ENCODE peak calls at places on chromosomes 16 and 17, in eight cellular contexts. One of them, this sample, is unnamed.

GRCh38 chr17:9350083-9350482 is 225.5 kb downstream of the STX8 start:
- DNase-seq in cardiac muscle cell: no peak
- DNase-seq in Peyer's patch: no peak
- DNase-seq in tibial nerve: no peak
- DNase-seq in PC-9: no peak
- DNase-seq in mesendoderm: no peak
- DNase-seq in SK-N-SH: no peak
- DNase-seq in astrocyte of the spinal cord: peak; percentile 89
- DNase-seq in this sample: peak; percentile 94

GRCh38 chr17:77343031-77343866 is 202.5 kb downstream of the SEC14L1 start:
- DNase-seq in SK-N-SH: no peak
- DNase-seq in cardiac muscle cell: no peak
- DNase-seq in PC-9: no peak
- DNase-seq in mesendoderm: no peak
- DNase-seq in Peyer's patch: no peak
- DNase-seq in astrocyte of the spinal cord: no peak
- DNase-seq in tibial nerve: peak; percentile 5
- DNase-seq in this sample: no peak

GRCh38 chr17:65914784-65915342 is 277.1 kb downstream of the CEP112 start:
- DNase-seq in PC-9: no peak
- DNase-seq in tibial nerve: no peak
- DNase-seq in mesendoderm: no peak
- DNase-seq in cardiac muscle cell: no peak
- DNase-seq in astrocyte of the spinal cord: no peak
- DNase-seq in Peyer's patch: no peak
- DNase-seq in SK-N-SH: no peak
- DNase-seq in this sample: peak; percentile 36

GRCh38 chr16:349211-349610 is 3.3 kb downstream of the AXIN1 start:
- DNase-seq in PC-9: no peak
- DNase-seq in mesendoderm: no peak
- DNase-seq in astrocyte of the spinal cord: no peak
- DNase-seq in tibial nerve: no peak
- DNase-seq in SK-N-SH: no peak
- DNase-seq in cardiac muscle cell: no peak
- DNase-seq in Peyer's patch: no peak
- DNase-seq in this sample: no peak

GRCh38 chr17:80545499-80545826 is 825 bp downstream of the RPTOR start:
- DNase-seq in astrocyte of the spinal cord: no peak
- DNase-seq in PC-9: no peak
- DNase-seq in mesendoderm: peak; percentile 56
- DNase-seq in tibial nerve: no peak
- DNase-seq in cardiac muscle cell: no peak
- DNase-seq in SK-N-SH: no peak
- DNase-seq in Peyer's patch: no peak
- DNase-seq in this sample: no peak

GRCh38 chr16:49464877-49465504 is 91.4 kb downstream of the C16orf78 start:
- DNase-seq in cardiac muscle cell: peak; percentile 51
- DNase-seq in mesendoderm: peak; percentile 59
- DNase-seq in PC-9: no peak
- DNase-seq in SK-N-SH: peak; percentile 59
- DNase-seq in astrocyte of the spinal cord: no peak
- DNase-seq in tibial nerve: no peak
- DNase-seq in Peyer's patch: no peak
- DNase-seq in this sample: no peak

GRCh38 chr16:75481475-75481874 is 13.8 kb downstream of the CHST6 start:
- DNase-seq in cardiac muscle cell: no peak
- DNase-seq in PC-9: no peak
- DNase-seq in SK-N-SH: no peak
- DNase-seq in tibial nerve: no peak
- DNase-seq in astrocyte of the spinal cord: no peak
- DNase-seq in mesendoderm: no peak
- DNase-seq in Peyer's patch: no peak
- DNase-seq in this sample: no peak

GRCh38 chr17:7850970-7851437 is 3.9 kb upstream of the TMEM88 start:
- DNase-seq in Peyer's patch: no peak
- DNase-seq in PC-9: no peak
- DNase-seq in astrocyte of the spinal cord: no peak
- DNase-seq in mesendoderm: no peak
- DNase-seq in SK-N-SH: no peak
- DNase-seq in cardiac muscle cell: no peak
- DNase-seq in tibial nerve: no peak
- DNase-seq in this sample: no peak

GRCh38 chr17:82859431-82860403 is 19.9 kb upstream of the ZNF750 start:
- DNase-seq in astrocyte of the spinal cord: peak; percentile 61
- DNase-seq in Peyer's patch: peak; percentile 51
- DNase-seq in mesendoderm: peak; percentile 73
- DNase-seq in tibial nerve: no peak
- DNase-seq in PC-9: peak; percentile 88
- DNase-seq in cardiac muscle cell: peak; percentile 60
- DNase-seq in SK-N-SH: no peak
- DNase-seq in this sample: peak; percentile 65

GRCh38 chr17:72876413-72876812 is 216.1 kb downstream of the SLC39A11 start:
- DNase-seq in Peyer's patch: no peak
- DNase-seq in SK-N-SH: no peak
- DNase-seq in mesendoderm: no peak
- DNase-seq in cardiac muscle cell: no peak
- DNase-seq in astrocyte of the spinal cord: no peak
- DNase-seq in PC-9: no peak
- DNase-seq in tibial nerve: no peak
- DNase-seq in this sample: no peak

GRCh38 chr17:46769531-46770438 is 48.7 kb downstream of the WNT3 start:
- DNase-seq in tibial nerve: no peak
- DNase-seq in cardiac muscle cell: no peak
- DNase-seq in mesendoderm: no peak
- DNase-seq in PC-9: no peak
- DNase-seq in SK-N-SH: peak; percentile 51
- DNase-seq in astrocyte of the spinal cord: no peak
- DNase-seq in Peyer's patch: peak; percentile 50
- DNase-seq in this sample: no peak

GRCh38 chr17:48456584-48456983 is 26.6 kb upstream of the SKAP1 start:
- DNase-seq in SK-N-SH: no peak
- DNase-seq in mesendoderm: peak; percentile 39
- DNase-seq in PC-9: peak; percentile 14
- DNase-seq in cardiac muscle cell: peak; percentile 21
- DNase-seq in Peyer's patch: no peak
- DNase-seq in astrocyte of the spinal cord: no peak
- DNase-seq in tibial nerve: no peak
- DNase-seq in this sample: peak; percentile 82

GRCh38 chr17:76085731-76086366 is 6.9 kb downstream of the ZACN start:
- DNase-seq in Peyer's patch: no peak
- DNase-seq in SK-N-SH: peak; percentile 22
- DNase-seq in astrocyte of the spinal cord: no peak
- DNase-seq in PC-9: no peak
- DNase-seq in cardiac muscle cell: no peak
- DNase-seq in mesendoderm: no peak
- DNase-seq in tibial nerve: no peak
- DNase-seq in this sample: no peak

GRCh38 chr16:48829911-48830310 is 219.9 kb upstream of the N4BP1 start:
- DNase-seq in mesendoderm: no peak
- DNase-seq in Peyer's patch: no peak
- DNase-seq in astrocyte of the spinal cord: no peak
- DNase-seq in tibial nerve: no peak
- DNase-seq in SK-N-SH: no peak
- DNase-seq in cardiac muscle cell: no peak
- DNase-seq in PC-9: no peak
- DNase-seq in this sample: no peak

GRCh38 chr17:9104370-9105041 is 83.2 kb downstream of the NTN1 start:
- DNase-seq in SK-N-SH: no peak
- DNase-seq in PC-9: no peak
- DNase-seq in astrocyte of the spinal cord: no peak
- DNase-seq in mesendoderm: no peak
- DNase-seq in cardiac muscle cell: no peak
- DNase-seq in Peyer's patch: no peak
- DNase-seq in tibial nerve: no peak
- DNase-seq in this sample: no peak

GRCh38 chr16:54275956-54276355 is 10.6 kb downstream of the IRX3 start:
- DNase-seq in mesendoderm: no peak
- DNase-seq in astrocyte of the spinal cord: no peak
- DNase-seq in SK-N-SH: no peak
- DNase-seq in cardiac muscle cell: no peak
- DNase-seq in PC-9: no peak
- DNase-seq in tibial nerve: no peak
- DNase-seq in Peyer's patch: no peak
- DNase-seq in this sample: no peak

GRCh38 chr17:74212262-74212912 is 984 bp upstream of the TTYH2 start:
- DNase-seq in cardiac muscle cell: no peak
- DNase-seq in SK-N-SH: no peak
- DNase-seq in tibial nerve: no peak
- DNase-seq in astrocyte of the spinal cord: no peak
- DNase-seq in PC-9: no peak
- DNase-seq in Peyer's patch: no peak
- DNase-seq in mesendoderm: no peak
- DNase-seq in this sample: no peak

GRCh38 chr17:16286009-16286946 is 67.0 kb downstream of the CENPV start:
- DNase-seq in mesendoderm: peak; percentile 94
- DNase-seq in tibial nerve: peak; percentile 71
- DNase-seq in Peyer's patch: peak; percentile 88
- DNase-seq in SK-N-SH: peak; percentile 25
- DNase-seq in cardiac muscle cell: peak; percentile 88
- DNase-seq in astrocyte of the spinal cord: peak; percentile 99
- DNase-seq in PC-9: peak; percentile 91
- DNase-seq in this sample: peak; percentile 90

DNA sequence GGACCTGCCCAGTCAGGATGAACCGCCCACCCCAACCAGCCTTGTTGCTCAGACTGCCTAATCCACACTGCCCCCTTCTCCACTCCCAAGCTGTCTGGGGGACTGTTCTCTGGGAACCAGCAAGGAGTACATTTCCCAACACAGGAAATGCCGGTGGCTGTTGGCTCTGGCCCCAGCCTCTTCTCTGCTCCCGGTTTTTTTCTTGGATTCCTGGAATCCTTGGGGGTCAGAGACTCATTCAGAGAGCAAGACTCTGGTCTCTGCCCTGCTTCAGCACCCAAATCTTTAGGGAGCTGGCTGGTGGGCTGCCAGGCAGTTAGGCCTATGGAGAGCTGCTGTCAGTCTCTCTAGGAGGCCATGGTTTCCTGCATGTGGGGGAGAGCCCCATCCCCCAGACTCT is 10.8 kb upstream of the MTMR4 start:
- DNase-seq in PC-9: no peak
- DNase-seq in SK-N-SH: no peak
- DNase-seq in mesendoderm: peak; percentile 47
- DNase-seq in tibial nerve: no peak
- DNase-seq in Peyer's patch: no peak
- DNase-seq in astrocyte of the spinal cord: peak; percentile 80
- DNase-seq in cardiac muscle cell: no peak
- DNase-seq in this sample: peak; percentile 57
- H3K4me3 ChIP-seq in PC-9: no peak overlapping the region
- H3K4me3 ChIP-seq in SK-N-SH: no peak overlapping the region
- H3K4me3 ChIP-seq in mesendoderm: no peak overlapping the region
- H3K4me3 ChIP-seq in tibial nerve: no peak overlapping the region
- H3K4me3 ChIP-seq in Peyer's patch: no peak overlapping the region
- H3K4me3 ChIP-seq in astrocyte of the spinal cord: no peak overlapping the region
- H3K4me3 ChIP-seq in cardiac muscle cell: no peak overlapping the region
- H3K4me3 ChIP-seq in this sample: no peak overlapping the region

GRCh38 chr16:23835390-23836077 is at the start of gene PRKCB:
- DNase-seq in SK-N-SH: peak; percentile 96
- DNase-seq in astrocyte of the spinal cord: peak; percentile 5
- DNase-seq in cardiac muscle cell: peak; percentile 92
- DNase-seq in mesendoderm: peak; percentile 86
- DNase-seq in PC-9: no peak
- DNase-seq in tibial nerve: peak; percentile 47
- DNase-seq in Peyer's patch: peak; percentile 91
- DNase-seq in this sample: peak; percentile 36
- H3K4me3 ChIP-seq in SK-N-SH: no peak within 1 kb of the TSS
- H3K4me3 ChIP-seq in astrocyte of the spinal cord: no peak within 1 kb of the TSS
- H3K4me3 ChIP-seq in cardiac muscle cell: peak within 1 kb of the TSS; percentile 45
- H3K4me3 ChIP-seq in mesendoderm: no peak within 1 kb of the TSS
- H3K4me3 ChIP-seq in PC-9: no peak within 1 kb of the TSS
- H3K4me3 ChIP-seq in tibial nerve: peak within 1 kb of the TSS; percentile 57
- H3K4me3 ChIP-seq in Peyer's patch: peak within 1 kb of the TSS; percentile 69
- H3K4me3 ChIP-seq in this sample: no peak within 1 kb of the TSS

DNA sequence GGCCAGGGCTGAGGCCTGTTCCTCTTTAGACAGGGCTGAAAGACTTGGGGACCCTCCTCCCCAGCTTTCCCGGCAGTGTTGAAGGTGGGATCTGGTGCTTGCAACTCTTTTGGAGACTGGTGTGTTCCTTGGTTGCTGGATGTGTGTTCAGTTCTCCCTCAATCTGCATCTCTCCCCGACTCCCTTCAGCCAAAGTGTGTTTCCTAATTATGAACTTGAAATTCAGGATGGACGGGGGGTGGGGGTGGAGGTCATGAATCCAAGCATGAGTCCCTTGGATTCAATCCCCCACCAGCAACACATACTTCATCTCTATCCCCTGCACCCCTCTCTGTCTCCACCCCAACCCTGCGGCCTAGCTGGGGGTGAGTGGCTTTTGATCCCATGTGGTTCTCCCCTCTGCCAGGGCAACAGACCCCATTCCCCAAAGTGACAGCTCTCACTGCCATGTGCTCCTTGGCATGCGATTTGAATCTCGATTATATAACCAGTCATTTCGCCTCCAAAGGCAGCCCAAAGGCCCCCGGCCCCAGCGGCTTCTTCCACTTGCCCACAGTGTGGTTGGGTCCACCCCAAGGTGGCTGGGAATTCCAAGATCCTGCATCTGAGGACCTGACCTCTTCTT is 1.3 kb downstream of the ARHGAP23 start:
- DNase-seq in Peyer's patch: no peak
- DNase-seq in mesendoderm: no peak
- DNase-seq in PC-9: no peak
- DNase-seq in SK-N-SH: no peak
- DNase-seq in cardiac muscle cell: no peak
- DNase-seq in tibial nerve: no peak
- DNase-seq in astrocyte of the spinal cord: no peak
- DNase-seq in this sample: no peak
- H3K4me3 ChIP-seq in Peyer's patch: peak overlapping the region; percentile 78
- H3K4me3 ChIP-seq in mesendoderm: no peak overlapping the region
- H3K4me3 ChIP-seq in PC-9: peak overlapping the region; percentile 84
- H3K4me3 ChIP-seq in SK-N-SH: peak overlapping the region; percentile 81
- H3K4me3 ChIP-seq in cardiac muscle cell: no peak overlapping the region
- H3K4me3 ChIP-seq in tibial nerve: no peak overlapping the region
- H3K4me3 ChIP-seq in astrocyte of the spinal cord: peak overlapping the region; percentile 67
- H3K4me3 ChIP-seq in this sample: no peak overlapping the region

DNA sequence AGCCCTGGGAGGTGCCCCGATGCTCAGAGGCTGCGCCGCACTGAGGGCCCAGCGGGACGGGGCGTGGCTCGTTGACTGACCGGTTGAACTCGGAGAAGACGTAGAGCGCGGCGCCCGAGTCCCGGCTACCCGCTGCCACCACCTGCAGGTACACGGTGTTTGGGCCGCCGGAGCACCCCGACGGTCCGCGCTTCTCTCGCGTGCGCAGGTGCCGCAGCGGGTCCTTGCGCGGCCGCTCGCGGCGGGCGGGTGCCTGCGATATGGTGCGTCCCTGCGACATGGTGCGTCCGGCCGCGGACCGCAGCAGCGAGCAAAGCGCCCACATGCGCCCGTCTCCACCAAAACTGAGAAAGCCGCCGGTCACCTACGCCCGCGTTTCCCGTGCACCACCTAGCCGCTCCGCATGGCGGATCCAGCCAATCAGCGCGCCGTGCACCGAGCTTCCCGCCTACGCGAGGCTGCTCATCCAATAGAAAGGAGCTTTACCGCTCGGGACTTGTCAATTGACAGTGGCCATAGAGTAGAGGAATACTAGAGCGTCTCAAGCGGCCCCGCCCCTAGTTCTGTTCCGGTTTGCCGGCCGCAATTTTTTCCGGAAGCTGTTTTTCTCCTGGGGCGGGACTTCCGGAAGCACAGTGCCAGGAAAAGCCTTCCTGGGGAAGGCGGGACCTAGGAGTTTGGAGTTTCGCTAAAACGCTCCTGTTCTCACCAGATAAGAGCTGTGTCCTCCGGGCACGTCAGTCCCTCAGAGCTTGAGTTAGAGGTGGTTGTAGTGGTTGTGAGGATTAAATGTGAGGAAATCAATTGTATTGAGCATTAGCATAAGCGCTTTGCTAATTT is at the start of gene ELAC2:
- DNase-seq in cardiac muscle cell: peak; percentile 99
- DNase-seq in mesendoderm: peak; percentile 100
- DNase-seq in SK-N-SH: peak; percentile 97
- DNase-seq in Peyer's patch: peak; percentile 97
- DNase-seq in astrocyte of the spinal cord: peak; percentile 100
- DNase-seq in tibial nerve: peak; percentile 93
- DNase-seq in PC-9: peak; percentile 97
- DNase-seq in this sample: peak; percentile 94
- H3K4me3 ChIP-seq in cardiac muscle cell: peak within 1 kb of the TSS; percentile 78
- H3K4me3 ChIP-seq in mesendoderm: peak within 1 kb of the TSS; percentile 95
- H3K4me3 ChIP-seq in SK-N-SH: peak within 1 kb of the TSS; percentile 71
- H3K4me3 ChIP-seq in Peyer's patch: peak within 1 kb of the TSS; percentile 90
- H3K4me3 ChIP-seq in astrocyte of the spinal cord: peak within 1 kb of the TSS; percentile 77
- H3K4me3 ChIP-seq in tibial nerve: peak within 1 kb of the TSS; percentile 80
- H3K4me3 ChIP-seq in PC-9: peak within 1 kb of the TSS; percentile 90
- H3K4me3 ChIP-seq in this sample: peak within 1 kb of the TSS; percentile 85

This sample was measured in bronchial epithelial cell.